ENCODE peak calls at places on chromosomes 1 and 21, in five cellular contexts. I is neural crest cell, Y is H9, H is cardiac muscle cell, K is esophagus muscularis mucosa. P is an unnamed sample.

GRCh38 chr1:30176477-30176876 is 546.9 kb downstream of the MATN1 start:
- DNase-seq in I (no peak), Y (no peak), K (no peak), H (no peak), P (no peak)

GRCh38 chr1:30748699-30749401 is 8.7 kb downstream of the LAPTM5 start:
- DNase-seq in K (no peak), Y (no peak), H (no peak), I (no peak), P (no peak)

GRCh38 chr1:213858581-213858980 is 129.2 kb upstream of the PROX1 start:
- DNase-seq in I (no peak), Y (no peak), H (no peak), K (no peak), P (no peak)

GRCh38 chr1:185581961-185582725 is 152.0 kb upstream of the HMCN1 start:
- DNase-seq in H (no peak), K (no peak), Y (no peak), I (no peak), P (no peak)

GRCh38 chr1:218692808-218693207 is 347.7 kb downstream of the TGFB2 start:
- DNase-seq in I (no peak), H (peak), Y (no peak), K (no peak), P (no peak)

GRCh38 chr21:37582613-37583012 is 216.0 kb downstream of the DYRK1A start:
- DNase-seq in I (no peak), H (peak), K (no peak), Y (no peak), P (peak)

GRCh38 chr1:233904979-233905415 is 521 bp downstream of the SLC35F3 start:
- DNase-seq in K (no peak), H (no peak), Y (no peak), I (peak), P (peak)

GRCh38 chr1:190747643-190748186 is 270.1 kb upstream of the BRINP3 start:
- DNase-seq in K (no peak), H (no peak), Y (no peak), I (no peak), P (no peak)

GRCh38 chr1:53546409-53547155 is 87.4 kb downstream of the DMRTB1 start:
- DNase-seq in Y (no peak), I (no peak), K (no peak), H (no peak), P (no peak)

GRCh38 chr1:3824650-3825049 is 28.4 kb upstream of the LRRC47 start:
- DNase-seq in I (no peak), H (no peak), Y (no peak), K (no peak), P (no peak)

GRCh38 chr21:29347274-29347681 is 48.6 kb downstream of the BACH1 start:
- DNase-seq in K (no peak), I (no peak), Y (no peak), H (no peak), P (no peak)

GRCh38 chr1:160542303-160542945 is 19.4 kb upstream of the SLAMF6 start:
- DNase-seq in K (no peak), H (no peak), Y (no peak), I (no peak), P (no peak)

GRCh38 chr1:24742090-24742938 is 2.9 kb upstream of the CLIC4 start:
- DNase-seq in I (no peak), H (no peak), Y (peak), K (no peak), P (no peak)

GRCh38 chr1:153617677-153618076 is 1.6 kb upstream of the S100A14 start:
- DNase-seq in Y (peak), I (peak), H (no peak), K (no peak), P (peak)

GRCh38 chr21:44732263-44732662 is 20.9 kb upstream of the TSPEAR start:
- DNase-seq in K (no peak), Y (peak), H (no peak), I (no peak), P (no peak)

GRCh38 chr1:99992044-99992722 is 22.4 kb downstream of the SLC35A3 start:
- DNase-seq in K (no peak), H (no peak), I (no peak), Y (no peak), P (no peak)

GRCh38 chr1:40739455-40740008 is 44.1 kb upstream of the KCNQ4 start:
- DNase-seq in H (no peak), Y (no peak), I (no peak), K (no peak), P (no peak)

GRCh38 chr1:46549697-46550681 is 1.5 kb downstream of the KNCN start:
- DNase-seq in Y (peak), I (peak), K (no peak), H (no peak), P (peak)

GRCh38 chr1:241932845-241933244 is 24.7 kb upstream of the BECN2 start:
- DNase-seq in Y (no peak), I (no peak), H (peak), K (no peak), P (peak)

GRCh38 chr1:226973898-226974543 is 33.9 kb downstream of the COQ8A start:
- DNase-seq in Y (peak), K (peak), H (no peak), I (no peak), P (no peak)

GRCh38 chr1:183300395-183300794 is 114.3 kb downstream of the LAMC2 start:
- DNase-seq in K (no peak), H (no peak), Y (no peak), I (no peak), P (no peak)

GRCh38 chr1:15261155-15262002 is 14.4 kb downstream of the FHAD1 start:
- DNase-seq in K (peak), H (no peak), I (no peak), Y (no peak), P (peak)

GRCh38 chr1:222399197-222399596 is 148.7 kb downstream of the HHIPL2 start:
- DNase-seq in Y (no peak), K (no peak), I (no peak), H (no peak), P (no peak)

GRCh38 chr1:18923721-18924610 is 21.6 kb upstream of the ALDH4A1 start:
- DNase-seq in H (no peak), I (no peak), Y (no peak), K (no peak), P (no peak)

GRCh38 chr1:101365186-101365585 is 128.4 kb downstream of the S1PR1 start:
- DNase-seq in Y (no peak), H (no peak), K (peak), I (no peak), P (no peak)

GRCh38 chr1:9437931-9438330 is 101.3 kb upstream of the SLC25A33 start:
- DNase-seq in Y (no peak), I (no peak), H (no peak), K (no peak), P (no peak)

GRCh38 chr1:168135982-168136708 is 585 bp downstream of the GPR161 start:
- DNase-seq in K (no peak), I (peak), H (peak), Y (peak), P (peak)

GRCh38 chr21:14918542-14918941 is 146.3 kb downstream of the NRIP1 start:
- DNase-seq in H (no peak), Y (no peak), K (no peak), I (no peak), P (no peak)

GRCh38 chr1:60821156-60821555 is 261.2 kb upstream of the NFIA start:
- DNase-seq in I (no peak), Y (no peak), K (no peak), H (no peak), P (no peak)

GRCh38 chr1:159010398-159010797 is 691 bp downstream of the IFI16 start:
- DNase-seq in Y (no peak), I (no peak), K (no peak), H (no peak), P (no peak)

GRCh38 chr1:237470712-237471310 is 419.9 kb downstream of the ZP4 start:
- DNase-seq in I (no peak), K (no peak), H (peak), Y (peak), P (no peak)

GRCh38 chr1:107477233-107477632 is 336.4 kb downstream of the NTNG1 start:
- DNase-seq in I (no peak), H (no peak), Y (peak), K (no peak), P (no peak)

GRCh38 chr21:44520326-44521300 is 19.4 kb downstream of the KRTAP10-1 start:
- DNase-seq in Y (no peak), K (no peak), H (no peak), I (no peak), P (no peak)

GRCh38 chr1:78237364-78237916 is 191.7 kb downstream of the GIPC2 start:
- DNase-seq in K (no peak), H (no peak), I (no peak), Y (peak), P (no peak)

GRCh38 chr1:87905651-87906050 is 577.0 kb downstream of the LMO4 start:
- DNase-seq in I (no peak), K (no peak), Y (no peak), H (peak), P (no peak)

GRCh38 chr1:244801246-244801645 is 34.2 kb upstream of the COX20 start:
- DNase-seq in I (peak), K (no peak), H (peak), Y (no peak), P (peak)
- TF ChIP-seq CTCF in I (peak), K (peak), H (peak), Y (peak), P (peak)

GRCh38 chr1:42934541-42935312 is 23.9 kb downstream of the SLC2A1 start:
- DNase-seq in I (no peak), Y (peak), K (no peak), H (no peak), P (no peak)
- TF ChIP-seq CTCF in I (no peak), Y (no peak), K (no peak), H (no peak), P (no peak)

DNA sequence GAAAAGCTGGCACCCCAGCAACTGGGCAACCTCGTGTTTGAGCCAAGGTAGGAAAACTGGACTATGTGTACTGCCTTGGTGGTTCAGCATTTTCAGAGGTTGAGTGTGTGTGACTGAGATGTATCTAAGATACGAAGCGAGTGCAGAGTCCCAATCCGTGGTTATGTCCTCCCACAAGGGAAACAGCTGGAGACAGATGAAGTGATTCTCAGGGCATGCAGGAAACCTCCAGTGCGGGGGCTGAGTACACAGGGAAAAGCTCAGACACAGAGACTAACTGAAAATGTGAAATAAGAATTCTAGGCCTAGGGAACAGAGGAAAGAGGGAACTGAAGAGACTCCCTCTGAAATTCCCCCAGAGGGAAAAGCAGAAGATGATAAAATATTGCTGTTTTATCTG is 116.9 kb downstream of the LRRC53 start:
- DNase-seq in I (no peak), K (no peak), Y (no peak), H (no peak), P (no peak)
- TF ChIP-seq CTCF in I (no peak), K (no peak), Y (no peak), H (no peak), P (no peak)

DNA sequence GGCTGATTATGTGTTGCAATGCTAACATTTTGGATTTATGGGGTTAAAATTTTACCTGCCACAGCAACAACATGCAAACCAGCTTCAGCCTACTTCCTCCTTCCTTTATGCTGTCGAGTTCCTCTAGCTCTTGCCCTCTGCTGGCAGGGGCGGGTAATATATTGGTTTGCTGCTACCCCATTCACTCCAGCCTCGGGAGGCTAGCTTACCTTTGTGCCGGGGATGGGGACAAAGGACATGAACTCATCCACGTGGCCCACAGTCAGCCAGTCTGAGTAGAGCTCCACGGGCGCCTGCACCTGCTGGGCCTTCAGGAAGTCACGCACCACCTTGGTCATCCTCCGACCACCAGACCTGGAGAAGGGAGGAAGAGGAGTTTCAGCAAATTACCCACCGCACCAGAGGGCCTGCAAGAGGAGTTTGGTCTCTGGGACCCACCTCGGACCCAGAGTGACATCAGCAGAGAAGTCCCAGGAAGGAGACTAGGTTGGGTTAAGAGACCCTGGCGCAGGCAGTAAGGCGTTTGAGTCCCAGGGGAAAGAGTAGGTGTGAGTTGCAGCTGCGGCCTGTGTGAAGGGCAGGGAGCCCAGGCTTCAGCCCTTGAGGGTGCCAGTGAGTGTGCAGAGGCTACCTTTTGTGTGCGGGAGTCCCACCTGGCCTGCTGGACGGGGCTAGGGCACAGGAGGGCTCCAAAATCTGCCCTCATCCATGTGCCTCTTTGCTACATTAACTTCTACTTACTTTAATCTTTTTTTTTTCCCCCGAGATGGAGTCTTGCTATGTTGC is 21.8 kb upstream of the SDHB start:
- DNase-seq in H (peak), Y (peak), I (peak), K (no peak), P (peak)
- TF ChIP-seq CTCF in H (peak), Y (peak), I (peak), K (no peak), P (peak)

GRCh38 chr1:225573216-225573615 is 79.7 kb downstream of the ENAH start:
- DNase-seq in H (no peak), I (no peak), K (no peak), Y (no peak), P (no peak)

GRCh38 chr1:225581193-225581592 is 71.7 kb downstream of the ENAH start:
- DNase-seq in I (no peak), K (no peak), Y (no peak), H (peak), P (no peak)

GRCh38 chr1:225580180-225581099 is 72.5 kb downstream of the ENAH start:
- DNase-seq in I (no peak), K (no peak), H (no peak), Y (no peak), P (no peak)

GRCh38 chr1:225577243-225577642 is 75.7 kb downstream of the ENAH start:
- DNase-seq in I (no peak), Y (no peak), H (no peak), K (no peak), P (no peak)

DNA sequence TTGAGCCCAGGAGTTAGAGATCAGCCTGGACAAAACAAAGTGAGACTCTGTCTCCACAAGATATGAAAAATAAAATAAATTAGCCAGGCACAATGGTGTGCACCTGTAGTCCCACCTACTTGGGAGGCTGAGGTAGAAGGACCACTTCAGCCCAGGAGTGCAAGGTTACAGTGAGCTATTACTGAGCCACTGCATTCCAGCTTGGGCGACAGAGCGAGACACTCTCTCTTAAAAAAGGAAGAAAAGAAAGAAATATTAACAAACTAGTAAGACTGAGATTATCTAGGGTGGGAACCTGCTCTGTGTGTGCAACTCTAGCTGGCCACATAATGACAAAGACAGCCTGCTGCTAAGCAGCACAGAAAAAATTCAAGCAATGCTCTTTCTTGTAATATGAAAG is 74.7 kb downstream of the ENAH start:
- DNase-seq in H (no peak), Y (no peak), I (no peak), K (no peak), P (no peak)
- TF ChIP-seq CTCF in H (no peak), Y (no peak), I (no peak), K (no peak), P (no peak)

GRCh38 chr1:21898326-21899155 is 38.6 kb downstream of the HSPG2 start:
- DNase-seq in Y (no peak), I (no peak), K (no peak), H (no peak), P (no peak)
- TF ChIP-seq CTCF in Y (no peak), I (no peak), K (no peak), H (no peak), P (no peak)

GRCh38 chr1:113106910-113107309 is 33.9 kb downstream of the LRIG2 start:
- DNase-seq in Y (no peak), I (no peak), K (no peak), H (no peak), P (no peak)

DNA sequence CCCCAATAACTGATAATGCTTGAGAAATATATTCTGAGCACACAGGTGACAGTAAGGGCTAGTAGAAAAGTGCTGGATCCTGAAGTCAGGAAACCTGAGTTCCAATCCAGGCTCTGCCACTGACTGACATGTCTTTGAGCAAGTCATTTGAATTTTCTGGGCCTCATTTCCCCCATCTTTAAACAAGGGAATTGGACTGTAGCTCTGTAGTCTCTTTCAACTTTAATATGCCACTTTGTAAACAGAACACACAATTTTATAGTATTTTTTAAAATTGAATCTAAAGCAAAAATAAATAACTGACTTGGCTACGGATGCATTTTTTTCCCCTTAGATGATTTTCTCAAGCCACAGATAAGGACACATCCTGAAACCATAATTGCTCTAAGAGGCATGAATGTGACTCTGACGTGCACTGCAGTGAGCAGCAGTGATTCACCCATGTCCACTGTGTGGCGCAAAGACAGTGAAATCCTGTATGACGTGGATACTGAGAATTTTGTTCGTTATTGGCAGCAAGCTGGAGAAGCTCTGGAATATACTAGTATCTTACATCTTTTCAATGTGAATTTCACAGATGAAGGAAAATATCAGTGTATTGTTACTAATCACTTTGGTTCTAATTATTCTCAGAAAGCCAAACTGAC is 37.0 kb downstream of the LRIG2 start:
- DNase-seq in Y (no peak), K (no peak), I (no peak), H (no peak), P (no peak)
- TF ChIP-seq CTCF in Y (no peak), K (peak), I (no peak), H (peak), P (no peak)

GRCh38 chr1:154943649-154944421 is 7.3 kb upstream of the PMVK start:
- DNase-seq in H (peak), Y (peak), K (no peak), I (peak), P (peak)
- TF ChIP-seq CTCF in H (peak), Y (peak), K (peak), I (peak), P (peak)